ENCODE peak calls at places on chromosomes 11 and 22, in six cellular contexts. F, N, M, G, D and A are unnamed samples.

GRCh38 chr11:5245155-5245554 is 4.5 kb downstream of the HBG1 start:
- DNase-seq in F (no peak), G (no peak), D (no peak), M (no peak), N (no peak), A (no peak)

GRCh38 chr11:61536676-61537270 is 28.2 kb downstream of the LRRC10B start:
- DNase-seq in F (no peak), N (no peak), G (no peak), M (peak; percentile 88), D (no peak), A (no peak)

GRCh38 chr11:11407065-11407737 is 54.2 kb upstream of the CSNK2A3 start:
- DNase-seq in D (no peak), G (no peak), N (no peak), M (peak; percentile 70), F (no peak), A (no peak)

GRCh38 chr22:19038728-19039447 is 83.3 kb downstream of the DGCR2 start:
- DNase-seq in N (no peak), G (no peak), M (no peak), D (no peak), F (no peak), A (no peak)

GRCh38 chr22:43155789-43156188 is 4.4 kb downstream of the TSPO start:
- DNase-seq in D (no peak), G (peak; percentile 72), F (no peak), N (no peak), M (no peak), A (peak; percentile 21)

GRCh38 chr22:37198290-37199102 is 10.4 kb upstream of the C1QTNF6 start:
- DNase-seq in M (peak; percentile 88), F (peak; percentile 85), D (peak; percentile 72), N (peak; percentile 58), G (peak; percentile 89), A (peak; percentile 84)

GRCh38 chr11:19355601-19356000 is 114.9 kb upstream of the E2F8 start:
- DNase-seq in F (no peak), M (no peak), N (no peak), G (peak; percentile 15), D (no peak), A (no peak)

GRCh38 chr22:46067159-46068111 is 82.9 kb upstream of the PPARA start:
- DNase-seq in N (no peak), G (peak; percentile 28), M (no peak), F (peak; percentile 12), D (peak; percentile 44), A (no peak)

GRCh38 chr22:49534386-49534785 is 293.3 kb downstream of the BRD1 start:
- DNase-seq in M (no peak), F (no peak), N (no peak), G (no peak), D (no peak), A (no peak)

GRCh38 chr11:3920148-3920852 is 64.8 kb downstream of the STIM1 start:
- DNase-seq in D (peak; percentile 64), F (no peak), G (peak; percentile 89), M (no peak), N (peak; percentile 67), A (peak; percentile 74)

GRCh38 chr11:24828938-24829337 is 332.1 kb downstream of the LUZP2 start:
- DNase-seq in F (no peak), M (no peak), G (no peak), N (no peak), D (no peak), A (peak; percentile 14)

GRCh38 chr11:88421530-88421929 is 84.0 kb upstream of the CTSC start:
- DNase-seq in D (no peak), N (peak; percentile 48), G (peak; percentile 29), M (no peak), F (no peak), A (peak; percentile 91)

GRCh38 chr11:108596701-108597100 is 3.1 kb upstream of the EXPH5 start:
- DNase-seq in F (no peak), G (peak; percentile 22), N (no peak), M (no peak), D (no peak), A (no peak)

GRCh38 chr11:108599978-108600377 is 6.4 kb upstream of the EXPH5 start:
- DNase-seq in G (no peak), M (no peak), N (no peak), D (no peak), F (no peak), A (no peak)

GRCh38 chr11:108601150-108601549 is 7.6 kb upstream of the EXPH5 start:
- DNase-seq in N (peak; percentile 24), M (no peak), D (peak; percentile 7), G (peak; percentile 47), F (no peak), A (no peak)

GRCh38 chr11:108593910-108594434 is 404 bp upstream of the EXPH5 start:
- DNase-seq in D (no peak), M (peak; percentile 23), F (no peak), N (no peak), G (no peak), A (no peak)

DNA sequence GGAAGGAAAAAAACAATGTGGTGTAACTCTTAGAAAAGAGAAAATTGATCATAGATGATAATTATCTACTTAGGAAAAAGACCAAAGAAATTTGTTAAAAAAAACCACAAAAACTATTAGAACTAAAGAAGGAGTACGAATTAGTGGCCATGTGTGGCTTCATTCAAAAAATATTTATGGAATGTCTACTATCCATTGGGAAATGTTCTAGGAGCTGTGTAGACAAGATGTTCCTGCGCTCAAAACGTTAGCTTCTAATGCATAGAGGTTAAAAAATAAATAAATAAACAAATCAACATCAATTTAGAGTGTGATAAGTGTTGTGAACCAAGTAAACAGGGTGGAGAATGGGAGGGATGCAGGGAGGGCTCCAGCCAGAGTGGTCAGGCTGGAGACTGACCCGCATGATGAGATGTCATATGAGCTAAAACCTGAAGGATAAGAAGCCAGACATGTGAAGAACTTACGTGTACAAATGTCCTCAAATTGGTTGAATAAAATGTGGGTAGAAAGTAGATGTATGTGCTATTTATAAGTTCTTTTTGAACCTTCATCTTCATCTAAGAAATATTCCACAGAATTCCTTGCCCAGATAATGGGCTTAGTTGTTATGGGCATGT is 4.3 kb upstream of the EXPH5 start:
- DNase-seq in N (no peak), M (no peak), D (no peak), G (no peak), F (no peak), A (no peak)
- H3K4me3 ChIP-seq in N (no peak overlapping the region), M (no peak overlapping the region), D (no peak overlapping the region), G (no peak overlapping the region), F (no peak overlapping the region), A (no peak overlapping the region)

DNA sequence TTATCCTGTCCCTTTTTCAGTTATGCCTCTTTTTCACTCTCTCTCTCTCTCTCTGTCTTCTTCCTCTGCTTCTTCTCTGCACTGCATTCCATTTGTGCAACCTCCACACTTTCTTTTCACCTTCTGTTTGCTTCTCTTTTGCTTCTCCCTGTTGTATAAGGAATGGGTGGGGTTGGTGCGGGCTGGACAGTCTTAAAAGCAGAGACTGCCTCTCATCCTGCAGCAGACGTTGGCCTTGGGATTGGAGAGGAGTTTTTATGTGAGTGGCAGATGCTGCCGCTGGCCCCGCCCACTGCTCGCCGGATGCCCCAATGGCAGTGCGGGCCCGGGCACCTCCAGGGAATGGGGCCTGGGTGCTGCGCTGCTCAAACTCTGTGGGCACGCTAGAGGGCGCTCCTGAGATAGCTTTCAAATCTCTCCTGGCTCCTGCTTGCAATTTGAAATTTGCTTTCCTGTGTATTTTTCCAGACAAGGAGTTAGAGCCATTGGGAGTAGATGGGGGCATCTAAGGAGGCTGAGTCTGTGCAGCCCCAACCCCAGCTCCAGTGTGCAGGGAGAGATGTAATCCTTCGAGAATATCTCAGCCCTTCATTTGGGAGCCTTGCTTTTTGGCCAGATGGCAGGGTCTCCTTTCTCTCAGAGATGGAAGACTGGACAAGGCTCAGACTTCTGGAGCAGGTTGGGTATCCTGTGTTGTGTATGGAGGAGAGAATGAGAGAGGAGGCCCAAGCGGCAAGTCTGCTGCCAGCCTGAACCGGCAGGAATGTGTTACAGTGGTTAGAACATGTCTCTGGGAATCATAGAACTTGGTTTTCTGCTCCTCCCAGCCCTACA is 81.2 kb downstream of the GRAMD1B start:
- DNase-seq in F (peak; percentile 83), M (peak; percentile 92), G (peak; percentile 94), N (peak; percentile 88), D (peak; percentile 91), A (peak; percentile 86)
- TF ChIP-seq CTCF in F (peak; percentile 96), M (peak; percentile 97), G (peak; percentile 82), N (peak; percentile 96), D (peak; percentile 90), A (peak; percentile 87)

GRCh38 chr11:1310772-1311468 is 1.5 kb upstream of the TOLLIP start:
- DNase-seq in G (no peak), F (no peak), M (no peak), N (no peak), D (no peak), A (no peak)
- H3K4me3 ChIP-seq in G (peak overlapping the region; percentile 72), F (peak overlapping the region; percentile 95), M (no peak overlapping the region), N (no peak overlapping the region), D (no peak overlapping the region), A (peak overlapping the region; percentile 59)

GRCh38 chr11:80379620-80380278 is 938.9 kb upstream of the TENM4 start:
- DNase-seq in N (no peak), M (no peak), D (no peak), F (no peak), G (no peak), A (peak; percentile 33)
- TF ChIP-seq CTCF in N (no peak), M (no peak), D (no peak), F (no peak), G (no peak), A (no peak)

GRCh38 chr11:111694851-111695250 is 71.3 kb downstream of the PPP2R1B start:
- DNase-seq in M (no peak), N (peak; percentile 99), D (peak; percentile 90), F (no peak), G (peak; percentile 67), A (no peak)
- H3K4me3 ChIP-seq in M (no peak overlapping the region), N (no peak overlapping the region), D (no peak overlapping the region), F (no peak overlapping the region), G (no peak overlapping the region), A (no peak overlapping the region)

DNA sequence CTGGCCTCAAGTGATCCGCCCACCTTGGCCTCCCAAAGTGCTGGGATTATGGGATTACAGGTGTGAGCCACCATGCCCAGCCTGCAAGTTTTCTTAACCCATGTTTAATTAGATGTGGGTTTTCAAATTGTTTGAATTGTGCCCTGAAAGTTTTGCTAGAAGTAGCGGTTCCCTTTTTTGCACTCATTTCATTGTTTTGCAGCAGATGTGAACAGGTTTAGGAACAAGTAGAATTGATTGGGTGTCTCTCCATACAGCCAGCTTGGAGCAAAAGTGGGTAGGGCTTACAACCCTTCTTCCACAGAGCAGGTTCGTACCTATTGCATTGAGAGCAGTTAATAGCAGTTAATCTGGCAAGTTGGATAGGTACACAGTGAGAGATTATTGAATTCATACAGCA is 16.1 kb downstream of the EWSR1 start:
- DNase-seq in M (no peak), G (no peak), F (no peak), N (no peak), D (no peak), A (no peak)
- TF ChIP-seq CTCF in M (no peak), G (no peak), F (no peak), N (no peak), D (no peak), A (no peak)

GRCh38 chr11:112769573-112769972 is 191.6 kb upstream of the NCAM1 start:
- DNase-seq in G (no peak), D (no peak), F (no peak), M (no peak), N (no peak), A (no peak)
- H3K4me3 ChIP-seq in G (no peak overlapping the region), D (no peak overlapping the region), F (no peak overlapping the region), M (no peak overlapping the region), N (no peak overlapping the region), A (no peak overlapping the region)